ENCODE peak calls at places on chromosomes 6 and 20, in ten cellular contexts. T is heart right ventricle; C is naive thymus-derived CD4-positive, alpha-beta T cell; A is HCT116; W is aorta; P is Panc1; E is left lung; I is right lobe of liver; B is CD4-positive, alpha-beta T cell; Q is right cardiac atrium. D is an unnamed sample. For H3K27me3, the result is how much of the 10 kb centered on the place peaks cover.

GRCh38 chr20:50399003-50399916 is 110.9 kb upstream of the PTPN1 start:
- ATAC-seq in T (peak), C (no peak), A (no peak), W (peak), P (no peak), E (peak), I (peak), B (no peak), Q (peak), D (peak)

GRCh38 chr6:106799008-106799952 is 169.9 kb downstream of the QRSL1 start:
- ATAC-seq in T (no peak), C (no peak), A (peak), W (no peak), P (no peak), E (peak), I (peak), B (no peak), Q (no peak), D (no peak)

GRCh38 chr6:45538636-45539035 is 160.9 kb upstream of the SUPT3H start:
- ATAC-seq in T (peak), C (no peak), A (no peak), W (no peak), P (no peak), E (no peak), I (peak), B (no peak), Q (no peak), D (no peak)

GRCh38 chr20:47773381-47773786 is 11.9 kb downstream of the SULF2 start:
- ATAC-seq in T (peak), C (no peak), A (no peak), W (peak), P (no peak), E (peak), I (no peak), B (no peak), Q (peak), D (peak)

GRCh38 chr6:23202207-23202606 is 632.8 kb downstream of the HDGFL1 start:
- ATAC-seq in T (peak), C (no peak), A (no peak), W (no peak), P (no peak), E (no peak), I (no peak), B (no peak), Q (no peak), D (no peak)

GRCh38 chr20:56439784-56440291 is 27.8 kb downstream of the CASS4 start:
- ATAC-seq in T (peak), C (peak), A (no peak), W (no peak), P (no peak), E (peak), I (no peak), B (peak), Q (peak), D (peak)

GRCh38 chr6:119276211-119276610 is 73.3 kb downstream of the MAN1A1 start:
- ATAC-seq in T (no peak), C (no peak), A (no peak), W (no peak), P (no peak), E (no peak), I (no peak), B (no peak), Q (no peak), D (no peak)

GRCh38 chr6:139164001-139164400 is 29.1 kb downstream of the HECA start:
- ATAC-seq in T (no peak), C (peak), A (peak), W (peak), P (peak), E (no peak), I (no peak), B (peak), Q (no peak), D (no peak)

GRCh38 chr6:157106487-157106886 is 216.8 kb downstream of the TMEM242 start:
- ATAC-seq in T (no peak), C (no peak), A (peak), W (no peak), P (peak), E (peak), I (no peak), B (no peak), Q (peak), D (no peak)

GRCh38 chr20:14406495-14406894 is 69.1 kb upstream of the FLRT3 start:
- ATAC-seq in T (no peak), C (no peak), A (peak), W (no peak), P (no peak), E (no peak), I (no peak), B (no peak), Q (no peak), D (no peak)

GRCh38 chr6:85360794-85361642 is 88.9 kb upstream of the NT5E start:
- ATAC-seq in T (no peak), C (no peak), A (peak), W (peak), P (peak), E (peak), I (peak), B (no peak), Q (peak), D (peak)

GRCh38 chr20:35318502-35319157 is 26.4 kb upstream of the FAM83C start:
- ATAC-seq in T (peak), C (no peak), A (peak), W (peak), P (peak), E (peak), I (peak), B (no peak), Q (peak), D (no peak)

GRCh38 chr6:44892579-44892978 is 435.6 kb upstream of the RUNX2 start:
- ATAC-seq in T (peak), C (no peak), A (no peak), W (no peak), P (no peak), E (no peak), I (no peak), B (no peak), Q (peak), D (no peak)

GRCh38 chr6:84809504-84809903 is 45.1 kb upstream of the TBX18 start:
- ATAC-seq in T (no peak), C (no peak), A (no peak), W (no peak), P (no peak), E (no peak), I (no peak), B (no peak), Q (no peak), D (no peak)

GRCh38 chr6:43799671-43800623 is 29.9 kb downstream of the VEGFA start:
- ATAC-seq in T (no peak), C (peak), A (no peak), W (no peak), P (no peak), E (no peak), I (no peak), B (no peak), Q (no peak), D (no peak)

GRCh38 chr20:33415948-33416347 is 14.6 kb upstream of the CDK5RAP1 start:
- ATAC-seq in T (peak), C (no peak), A (peak), W (peak), P (no peak), E (peak), I (peak), B (no peak), Q (peak), D (no peak)

GRCh38 chr6:159983641-159984080 is 14.8 kb downstream of the IGF2R start:
- ATAC-seq in T (no peak), C (peak), A (no peak), W (no peak), P (peak), E (peak), I (peak), B (no peak), Q (peak), D (peak)

GRCh38 chr20:57579331-57579897 is 18.5 kb downstream of the PCK1 start:
- ATAC-seq in T (no peak), C (no peak), A (no peak), W (no peak), P (no peak), E (no peak), I (no peak), B (no peak), Q (no peak), D (no peak)
- H3K27me3 ChIP-seq in T (half or more), C (under half), A (half or more), W (under half), P (under half), E (half or more), I (under half), B (under half), Q (under half), D (under half)

DNA sequence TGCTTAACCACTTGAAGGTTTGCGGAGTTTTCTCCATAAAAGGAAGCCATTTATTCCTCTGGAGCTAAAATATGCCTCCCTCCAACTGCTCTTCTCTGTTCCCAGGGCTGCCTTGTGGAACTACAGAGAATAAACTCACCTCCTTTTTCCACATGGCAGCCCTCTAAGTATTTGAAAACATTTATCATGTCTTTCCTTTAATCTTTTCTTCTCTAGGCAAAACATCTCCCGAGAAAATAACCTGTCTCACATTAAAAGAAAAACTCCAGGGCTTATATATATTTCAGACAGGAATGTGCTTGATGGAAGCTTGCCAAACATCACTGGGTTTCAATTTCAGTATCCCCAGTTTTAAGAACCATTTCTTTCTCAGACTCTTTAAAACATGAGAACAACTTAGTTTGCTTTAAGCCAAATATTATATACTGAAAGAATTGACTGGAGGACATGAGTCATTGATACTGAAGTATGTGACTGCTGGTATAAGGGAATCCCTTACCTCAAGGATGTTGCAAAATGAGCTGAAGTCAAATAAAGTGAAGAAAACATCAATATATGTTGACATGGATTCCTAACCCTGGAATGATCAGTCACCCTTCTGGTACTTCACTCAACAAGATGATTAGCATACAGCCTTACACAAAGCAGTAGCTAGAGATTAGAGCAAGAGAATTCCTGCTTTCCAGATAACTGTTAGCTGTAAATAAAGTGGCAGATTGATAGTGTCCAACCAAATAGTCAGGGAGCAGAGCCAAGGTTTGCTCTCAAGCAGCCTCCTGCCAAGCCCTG is 74.0 kb downstream of the ZBTB2 start:
- ATAC-seq in T (peak), C (no peak), A (no peak), W (no peak), P (peak), E (no peak), I (no peak), B (no peak), Q (no peak), D (no peak)
- H3K27me3 ChIP-seq in T (under half), C (under half), A (under half), W (under half), P (under half), E (under half), I (under half), B (under half), Q (under half), D (under half)

DNA sequence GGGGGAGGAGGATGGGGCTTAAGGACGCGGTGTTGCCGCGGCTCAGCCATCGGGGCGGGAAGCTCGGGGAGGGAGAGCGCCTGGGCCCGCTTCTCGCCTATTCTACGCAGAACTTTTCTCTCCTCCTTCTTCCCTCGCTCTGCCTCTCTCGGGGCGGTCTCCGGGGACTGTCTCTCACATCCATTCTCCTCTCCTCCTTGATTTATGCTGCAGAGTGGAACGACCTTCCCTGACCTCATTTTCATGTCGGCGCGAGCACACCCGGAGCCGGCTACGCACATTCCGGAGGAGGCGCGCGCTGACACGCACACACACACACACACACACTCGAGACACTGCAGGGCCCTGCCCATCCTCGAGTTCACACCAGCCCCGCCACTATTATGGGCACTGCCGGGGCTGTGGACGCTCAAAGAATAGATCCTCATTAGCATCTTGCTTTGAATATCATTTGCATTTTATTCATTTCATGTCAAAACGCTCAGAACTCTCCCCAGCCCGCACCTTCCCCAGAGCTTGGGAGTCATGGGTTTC is 36.7 kb downstream of the NCR2 start:
- ATAC-seq in T (peak), C (peak), A (no peak), W (no peak), P (peak), E (peak), I (no peak), B (peak), Q (peak), D (no peak)
- H3K27me3 ChIP-seq in T (half or more), C (under half), A (under half), W (under half), P (under half), E (half or more), I (under half), B (half or more), Q (under half), D (half or more)

GRCh38 chr6:98838027-98838426 is 3.7 kb downstream of the POU3F2 start:
- ATAC-seq in T (no peak), C (no peak), A (no peak), W (no peak), P (no peak), E (no peak), I (no peak), B (no peak), Q (no peak), D (no peak)

GRCh38 chr6:98841589-98842488 is 7.5 kb downstream of the POU3F2 start:
- ATAC-seq in T (no peak), C (no peak), A (no peak), W (no peak), P (no peak), E (no peak), I (no peak), B (no peak), Q (no peak), D (no peak)

GRCh38 chr6:98840385-98840784 is 6.0 kb downstream of the POU3F2 start:
- ATAC-seq in T (no peak), C (no peak), A (no peak), W (no peak), P (no peak), E (no peak), I (no peak), B (no peak), Q (no peak), D (no peak)

GRCh38 chr6:98841114-98841513 is 6.7 kb downstream of the POU3F2 start:
- ATAC-seq in T (no peak), C (no peak), A (no peak), W (no peak), P (no peak), E (no peak), I (no peak), B (no peak), Q (no peak), D (no peak)

DNA sequence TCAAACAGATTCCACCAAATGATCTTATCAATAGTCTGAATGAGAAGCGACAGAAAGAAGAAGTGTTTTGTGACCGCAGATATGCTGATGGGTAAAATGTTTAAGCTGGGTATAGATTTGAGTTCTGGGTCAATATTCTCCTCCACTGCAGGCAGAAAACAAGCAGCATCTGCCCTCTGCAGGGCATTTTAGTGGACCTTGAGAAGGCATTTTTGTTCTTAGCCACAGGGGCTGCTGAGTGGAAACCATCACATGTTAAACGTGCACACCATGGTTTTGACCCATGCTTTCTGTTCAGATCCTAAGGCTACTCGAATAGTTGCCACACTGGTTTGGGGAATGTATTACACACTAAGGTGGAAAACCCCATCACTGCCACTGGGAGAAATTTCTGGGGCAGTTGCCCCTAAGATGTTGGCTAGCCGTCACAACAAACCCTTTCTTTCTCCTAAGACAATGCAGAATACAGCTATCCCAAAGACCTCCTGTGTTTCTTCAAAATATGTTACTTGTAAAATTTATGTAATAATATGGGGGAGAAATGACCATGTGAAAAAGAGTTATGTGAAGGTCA is 5.5 kb downstream of the POU3F2 start:
- ATAC-seq in T (no peak), C (no peak), A (peak), W (no peak), P (no peak), E (no peak), I (no peak), B (no peak), Q (no peak), D (no peak)
- H3K27me3 ChIP-seq in T (half or more), C (under half), A (under half), W (under half), P (half or more), E (half or more), I (under half), B (half or more), Q (under half), D (half or more)